ENCODE peak calls at places on chromosomes 13 and 19, in four cellular contexts. X is GM23248, D is fibroblast of lung, V is mesendoderm. N is an unnamed sample.

GRCh38 chr13:97911311-97912138 is 42.0 kb upstream of the IPO5 start:
- DNase-seq in D (no peak), V (peak), X (peak), N (peak)

GRCh38 chr19:4547303-4548237 is 7.7 kb upstream of the LRG1 start:
- DNase-seq in V (peak), D (peak), X (peak), N (peak)

GRCh38 chr13:28532226-28533048 is 37.5 kb upstream of the FLT1 start:
- DNase-seq in D (no peak), V (peak), X (peak), N (peak)

GRCh38 chr13:80533175-80533574 is 192.2 kb upstream of the SPRY2 start:
- DNase-seq in X (no peak), D (no peak), V (no peak), N (no peak)

GRCh38 chr13:110521946-110522345 is 39.6 kb downstream of the RAB20 start:
- DNase-seq in V (no peak), D (no peak), X (no peak), N (no peak)

GRCh38 chr13:67383358-67383757 is 153.2 kb upstream of the PCDH9 start:
- DNase-seq in X (no peak), D (peak), V (no peak), N (peak)

GRCh38 chr19:566403-566802 is 6.0 kb upstream of the BSG start:
- DNase-seq in V (peak), D (peak), X (peak), N (no peak)

GRCh38 chr13:110127986-110128511 is 178.9 kb downstream of the COL4A1 start:
- DNase-seq in V (no peak), X (peak), D (no peak), N (peak)

GRCh38 chr19:10855879-10856522 is 7.8 kb downstream of the C19orf38 start:
- DNase-seq in V (peak), D (no peak), X (peak), N (peak)

GRCh38 chr19:55253842-55254624 is 4.8 kb downstream of the PPP6R1 start:
- DNase-seq in V (no peak), X (no peak), D (no peak), N (no peak)

GRCh38 chr19:55254625-55254977 is 4.2 kb downstream of the PPP6R1 start:
- DNase-seq in X (no peak), D (no peak), V (no peak), N (no peak)

GRCh38 chr19:55257461-55258411 is 1.1 kb downstream of the PPP6R1 start:
- DNase-seq in D (no peak), V (peak), X (peak), N (peak)

GRCh38 chr19:55256562-55257460 is 2.0 kb downstream of the PPP6R1 start:
- DNase-seq in D (no peak), V (no peak), X (peak), N (no peak)

GRCh38 chr19:55255618-55256423 is 3.0 kb downstream of the PPP6R1 start:
- DNase-seq in V (no peak), X (peak), D (no peak), N (peak)
- H3K9ac ChIP-seq in V (peak), X (peak), D (no peak), N (no peak)

GRCh38 chr13:39607876-39608275 is 4.9 kb upstream of the LHFPL6 start:
- DNase-seq in X (no peak), V (no peak), D (no peak), N (no peak)
- H3K9ac ChIP-seq in X (no peak), V (no peak), D (no peak), N (no peak)

DNA sequence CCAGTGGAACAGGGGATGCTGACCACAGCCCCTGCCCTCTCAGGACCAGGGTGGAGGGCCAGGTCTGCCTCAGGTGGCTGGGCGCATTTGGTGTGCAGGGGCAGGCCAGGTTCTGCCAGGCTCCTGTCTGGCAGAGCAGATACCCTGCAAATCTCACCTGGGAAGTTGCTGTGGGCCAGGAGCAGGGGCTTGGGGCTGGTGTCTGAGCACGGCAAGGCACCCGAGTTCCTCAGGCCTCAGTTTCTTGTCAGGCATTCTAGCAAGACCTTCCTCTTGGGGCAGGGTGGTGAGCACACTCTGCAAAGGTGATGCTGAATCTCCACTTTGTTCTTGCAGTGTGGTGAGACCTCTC is 1.1 kb downstream of the CRTC1 start:
- DNase-seq in V (no peak), X (no peak), D (no peak), N (no peak)
- H3K9ac ChIP-seq in V (no peak), X (no peak), D (no peak), N (peak)

DNA sequence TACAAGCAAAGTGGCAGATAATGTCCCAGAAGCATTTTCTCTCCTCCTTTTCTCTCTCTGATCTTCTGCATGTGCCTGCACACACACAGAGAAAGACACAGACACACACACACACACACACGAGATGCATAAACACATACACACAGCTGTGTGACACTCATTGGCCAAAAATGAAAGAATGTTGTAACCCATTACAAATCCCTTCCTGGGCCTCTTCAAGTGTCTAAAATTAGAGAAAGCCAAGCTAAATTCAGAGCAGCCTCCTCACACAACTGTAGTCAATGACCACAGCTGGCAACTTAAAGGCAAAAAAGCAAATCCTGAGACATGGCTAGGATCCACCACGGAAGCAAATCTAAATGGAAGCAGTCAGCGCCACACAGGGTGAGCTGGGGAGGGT is 620.8 kb downstream of the EFNB2 start:
- DNase-seq in X (peak), V (no peak), D (peak), N (peak)
- H3K9ac ChIP-seq in X (no peak), V (no peak), D (no peak), N (peak)

GRCh38 chr19:58578430-58578925 is 5.3 kb upstream of the MZF1 start:
- DNase-seq in V (no peak), D (no peak), X (peak), N (no peak)
- H3K9ac ChIP-seq in V (no peak), D (no peak), X (no peak), N (peak)

N was measured in adipocyte.